ENCODE peak calls at places on chromosomes 13 and 19, in nine cellular contexts. H, O, X, R, M, N, F, K and L are unnamed samples.
A peak's percentile ranks its signal among the peaks of the same experiment; 100 is the strongest.

GRCh38 chr13:95536629-95537241 is 15.8 kb upstream of the CLDN10 start:
- DNase-seq in H (no peak), O (no peak), X (peak; percentile 39), R (no peak), M (peak; percentile 43), N (no peak), F (no peak), K (peak; percentile 43), L (no peak)

GRCh38 chr13:98508280-98509074 is 68.4 kb downstream of the STK24 start:
- DNase-seq in H (no peak), O (no peak), X (peak; percentile 79), R (no peak), M (no peak), N (no peak), F (no peak), K (no peak), L (no peak)

GRCh38 chr19:52542984-52543664 is 15.7 kb downstream of the ZNF808 start:
- DNase-seq in H (no peak), O (no peak), X (peak; percentile 19), R (no peak), M (no peak), N (no peak), F (no peak), K (no peak), L (peak; percentile 37)

GRCh38 chr19:40225440-40226305 is 816 bp downstream of the CCNP start:
- DNase-seq in H (peak; percentile 25), O (no peak), X (peak; percentile 37), R (no peak), M (no peak), N (no peak), F (no peak), K (no peak), L (no peak)

GRCh38 chr19:33368074-33368864 is 5.2 kb upstream of the CEBPG start:
- DNase-seq in H (no peak), O (no peak), X (peak; percentile 65), R (no peak), M (peak; percentile 34), N (no peak), F (no peak), K (no peak), L (no peak)

GRCh38 chr19:40217027-40217810 is 965 bp downstream of the TTC9B start:
- DNase-seq in H (peak; percentile 53), O (no peak), X (no peak), R (peak; percentile 78), M (peak; percentile 15), N (no peak), F (no peak), K (peak; percentile 86), L (no peak)

GRCh38 chr19:33398361-33399060 is 25.0 kb downstream of the CEBPG start:
- DNase-seq in H (no peak), O (peak; percentile 32), X (no peak), R (no peak), M (no peak), N (no peak), F (no peak), K (no peak), L (no peak)

GRCh38 chr19:28497887-28498286 is 715.1 kb downstream of the UQCRFS1 start:
- DNase-seq in H (no peak), O (no peak), X (no peak), R (no peak), M (no peak), N (no peak), F (no peak), K (no peak), L (no peak)

GRCh38 chr19:13053761-13054604 is 48.7 kb downstream of the LYL1 start:
- DNase-seq in H (peak; percentile 65), O (peak; percentile 93), X (peak; percentile 96), R (peak; percentile 91), M (peak; percentile 86), N (peak; percentile 92), F (no peak), K (peak; percentile 85), L (no peak)

GRCh38 chr19:31448221-31448657 is 99.0 kb upstream of the TSHZ3 start:
- DNase-seq in H (peak; percentile 15), O (no peak), X (peak; percentile 89), R (peak; percentile 44), M (peak; percentile 3), N (peak; percentile 77), F (no peak), K (peak; percentile 60), L (no peak)

GRCh38 chr13:60509601-60510386 is 112.8 kb downstream of the TDRD3 start:
- DNase-seq in H (no peak), O (no peak), X (peak; percentile 1), R (no peak), M (no peak), N (no peak), F (no peak), K (no peak), L (no peak)

GRCh38 chr19:13996928-13997636 is 9.0 kb downstream of the RFX1 start:
- DNase-seq in H (no peak), O (peak; percentile 33), X (no peak), R (peak; percentile 38), M (no peak), N (no peak), F (no peak), K (no peak), L (no peak)

GRCh38 chr19:2381151-2381822 is 21.2 kb downstream of the TMPRSS9 start:
- DNase-seq in H (no peak), O (no peak), X (peak; percentile 15), R (no peak), M (peak; percentile 27), N (no peak), F (no peak), K (no peak), L (no peak)

GRCh38 chr13:92260363-92260762 is 861.9 kb downstream of the GPC5 start:
- DNase-seq in H (no peak), O (no peak), X (no peak), R (no peak), M (no peak), N (no peak), F (no peak), K (no peak), L (no peak)

GRCh38 chr19:15737722-15738121 is at the start of gene OR10H3:
- DNase-seq in H (no peak), O (no peak), X (no peak), R (no peak), M (no peak), N (no peak), F (no peak), K (no peak), L (no peak)

GRCh38 chr13:112761701-112762689 is 72.2 kb downstream of the ATP11A start:
- DNase-seq in H (no peak), O (peak; percentile 44), X (peak; percentile 80), R (peak; percentile 14), M (peak; percentile 55), N (no peak), F (no peak), K (peak; percentile 53), L (no peak)

DNA sequence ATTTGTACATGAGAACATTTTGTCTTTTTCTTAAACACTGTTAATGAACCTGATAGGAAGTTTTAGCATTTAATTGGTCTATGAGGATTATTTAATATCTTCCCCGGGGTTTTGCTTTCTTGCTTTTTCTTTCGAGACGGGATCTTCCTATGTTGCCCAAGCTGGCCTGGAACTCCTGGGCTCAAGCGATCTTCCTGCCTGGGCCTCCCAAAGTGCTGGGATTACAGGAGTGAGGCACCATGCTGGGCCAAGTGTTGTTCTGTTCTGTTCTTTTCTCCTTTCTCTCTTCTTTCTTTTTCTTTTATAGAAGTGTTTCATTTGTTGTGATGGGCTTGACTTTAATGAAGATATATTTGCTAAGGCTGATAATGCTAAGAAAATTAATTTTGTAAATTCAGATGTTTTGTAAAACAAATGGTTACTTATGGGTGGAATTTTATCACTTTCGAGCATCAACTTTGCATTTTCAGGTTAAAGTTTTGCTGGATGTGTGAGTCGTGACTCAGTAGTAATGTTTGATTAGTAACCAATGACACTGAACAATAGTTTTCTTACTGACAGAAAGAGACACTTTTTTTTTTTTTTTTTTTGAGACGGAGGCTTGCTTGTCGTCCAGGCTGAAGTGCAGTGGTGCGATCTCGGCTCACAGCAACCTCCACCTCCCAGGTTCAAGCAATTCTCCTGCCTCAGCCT is 2.2 kb downstream of the PAN3 start:
- DNase-seq in H (no peak), O (no peak), X (peak; percentile 8), R (no peak), M (no peak), N (no peak), F (no peak), K (peak; percentile 6), L (no peak)
- H3K4me3 ChIP-seq in H (no peak overlapping the region), O (no peak overlapping the region), X (no peak overlapping the region), R (peak overlapping the region; percentile 98), M (peak overlapping the region; percentile 98), N (no peak overlapping the region), F (peak overlapping the region; percentile 88), K (peak overlapping the region; percentile 97), L (peak overlapping the region; percentile 69)

DNA sequence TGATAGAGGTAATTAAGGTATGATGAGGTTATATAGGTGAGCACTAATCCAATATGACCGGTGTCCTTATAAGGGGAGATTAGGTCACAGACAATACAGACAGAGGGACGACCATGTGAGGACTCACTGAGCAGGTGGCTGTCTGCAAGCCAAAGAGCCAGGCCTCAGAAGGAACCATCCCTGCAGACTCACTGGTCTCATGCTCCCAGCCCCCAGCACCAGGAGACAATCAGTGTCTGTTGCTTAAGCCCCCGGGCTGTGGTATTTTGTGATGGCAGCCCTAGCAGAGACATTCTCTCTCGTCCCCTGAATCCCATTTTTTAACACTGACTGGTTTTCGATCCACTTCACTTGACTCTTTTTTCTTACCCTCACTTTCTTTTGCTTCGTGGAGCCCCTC is 51.9 kb upstream of the PABPC3 start:
- DNase-seq in H (no peak), O (no peak), X (no peak), R (no peak), M (no peak), N (no peak), F (no peak), K (no peak), L (no peak)
- H3K27me3 ChIP-seq in H (peaks cover 44% of the 10 kb centered on the region), O (no peaks in the 10 kb centered on the region), X (peaks cover 34% of the 10 kb centered on the region), R (peaks cover 11% of the 10 kb centered on the region), M (peaks cover 23% of the 10 kb centered on the region), N (peaks cover 9% of the 10 kb centered on the region), F (no peaks in the 10 kb centered on the region), K (peaks cover 74% of the 10 kb centered on the region), L (peaks cover 2% of the 10 kb centered on the region)

DNA sequence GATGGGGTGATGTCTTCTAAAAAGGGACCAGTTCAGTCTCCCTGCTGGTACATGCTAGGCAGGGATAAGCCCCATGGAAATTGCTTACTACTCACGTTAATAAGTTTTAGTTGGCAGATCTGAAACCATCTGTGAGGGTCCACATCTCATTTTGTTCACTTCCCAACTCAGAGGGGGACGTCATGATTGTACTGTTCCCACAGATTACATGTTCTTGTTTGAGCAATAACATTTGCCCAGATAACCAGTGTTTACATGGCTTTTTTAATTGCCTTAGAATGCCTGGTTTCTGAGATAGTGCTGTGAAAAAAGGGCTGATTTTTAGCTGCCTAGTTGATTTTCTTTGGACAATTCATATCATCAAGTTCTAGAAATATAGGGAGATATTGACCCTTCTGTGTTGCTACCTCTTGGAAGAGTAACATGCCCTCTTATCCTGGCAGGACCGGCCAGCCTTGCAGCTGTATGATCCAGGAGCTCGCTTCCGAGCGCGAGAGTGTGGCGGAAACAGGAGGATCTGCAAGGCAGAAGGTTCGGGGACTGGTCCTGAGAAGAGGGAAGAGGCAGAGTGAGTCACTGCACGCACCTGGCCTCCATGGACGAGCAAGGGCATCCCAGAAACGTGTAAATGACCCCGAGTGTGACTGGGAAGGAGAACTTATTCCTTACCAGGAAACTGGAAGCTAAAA is 9.8 kb upstream of the CHAMP1 start:
- DNase-seq in H (no peak), O (no peak), X (no peak), R (peak; percentile 62), M (no peak), N (no peak), F (no peak), K (no peak), L (no peak)
- H3K36me3 ChIP-seq in H (no peaks in the 10 kb centered on the region), O (peaks cover 5% of the 10 kb centered on the region), X (peaks cover 34% of the 10 kb centered on the region), R (peaks cover 4% of the 10 kb centered on the region), M (peaks cover 42% of the 10 kb centered on the region), N (no peaks in the 10 kb centered on the region), F (peaks cover 41% of the 10 kb centered on the region), K (no peaks in the 10 kb centered on the region), L (peaks cover 14% of the 10 kb centered on the region)

GRCh38 chr13:106835477-106835876 is 267.5 kb upstream of the ARGLU1 start:
- DNase-seq in H (no peak), O (no peak), X (no peak), R (no peak), M (no peak), N (no peak), F (no peak), K (no peak), L (no peak)
- H3K4me3 ChIP-seq in H (no peak overlapping the region), O (no peak overlapping the region), X (no peak overlapping the region), R (no peak overlapping the region), M (no peak overlapping the region), N (no peak overlapping the region), F (no peak overlapping the region), K (no peak overlapping the region), L (no peak overlapping the region)